ENCODE peak calls at places on chromosomes 1 and 21, in five cellular contexts. One of them, this sample, is unnamed.

GRCh38 chr1:175420491-175420827 is 227.9 kb upstream of the KIAA0040 start:
- DNase-seq in HCT116: no peak
- DNase-seq in suprapubic skin: no peak
- DNase-seq in Panc1: no peak
- DNase-seq in GM12892: no peak
- DNase-seq in this sample: no peak

GRCh38 chr1:178021955-178022354 is 52.1 kb upstream of the SEC16B start:
- DNase-seq in suprapubic skin: no peak
- DNase-seq in HCT116: no peak
- DNase-seq in Panc1: no peak
- DNase-seq in GM12892: no peak
- DNase-seq in this sample: no peak

GRCh38 chr1:183218039-183218618 is 32.1 kb downstream of the LAMC2 start:
- DNase-seq in GM12892: no peak
- DNase-seq in Panc1: no peak
- DNase-seq in HCT116: no peak
- DNase-seq in suprapubic skin: no peak
- DNase-seq in this sample: no peak

GRCh38 chr1:202615501-202616354 is 94.5 kb downstream of the SYT2 start:
- DNase-seq in Panc1: no peak
- DNase-seq in suprapubic skin: no peak
- DNase-seq in HCT116: no peak
- DNase-seq in GM12892: peak; percentile 56
- DNase-seq in this sample: peak; percentile 28

GRCh38 chr1:178530037-178530402 is 17.1 kb downstream of the TEX35 start:
- DNase-seq in GM12892: no peak
- DNase-seq in Panc1: no peak
- DNase-seq in HCT116: peak; percentile 76
- DNase-seq in suprapubic skin: no peak
- DNase-seq in this sample: no peak

GRCh38 chr1:200708769-200709168 is 29.9 kb upstream of the CAMSAP2 start:
- DNase-seq in Panc1: no peak
- DNase-seq in HCT116: no peak
- DNase-seq in GM12892: no peak
- DNase-seq in suprapubic skin: no peak
- DNase-seq in this sample: no peak

GRCh38 chr1:175369696-175370095 is 177.1 kb upstream of the KIAA0040 start:
- DNase-seq in Panc1: no peak
- DNase-seq in HCT116: no peak
- DNase-seq in GM12892: no peak
- DNase-seq in suprapubic skin: no peak
- DNase-seq in this sample: no peak

GRCh38 chr21:40416572-40416971 is 430.4 kb downstream of the DSCAM start:
- DNase-seq in Panc1: no peak
- DNase-seq in suprapubic skin: no peak
- DNase-seq in GM12892: no peak
- DNase-seq in HCT116: no peak
- DNase-seq in this sample: no peak

GRCh38 chr1:15735304-15736034 is 589 bp upstream of the SLC25A34 start:
- DNase-seq in GM12892: no peak
- DNase-seq in suprapubic skin: no peak
- DNase-seq in HCT116: no peak
- DNase-seq in Panc1: no peak
- DNase-seq in this sample: peak; percentile 36

GRCh38 chr1:200180821-200181220 is 153.3 kb downstream of the NR5A2 start:
- DNase-seq in suprapubic skin: no peak
- DNase-seq in Panc1: peak; percentile 25
- DNase-seq in HCT116: peak; percentile 47
- DNase-seq in GM12892: no peak
- DNase-seq in this sample: no peak

GRCh38 chr1:232822524-232822923 is 17.3 kb downstream of the MAP10 start:
- DNase-seq in Panc1: no peak
- DNase-seq in GM12892: no peak
- DNase-seq in suprapubic skin: no peak
- DNase-seq in HCT116: no peak
- DNase-seq in this sample: no peak

GRCh38 chr1:40620586-40620985 is 44.9 kb downstream of the RIMS3 start:
- DNase-seq in Panc1: no peak
- DNase-seq in suprapubic skin: peak; percentile 16
- DNase-seq in GM12892: no peak
- DNase-seq in HCT116: no peak
- DNase-seq in this sample: no peak

GRCh38 chr1:29592731-29593130 is 356.4 kb downstream of the PTPRU start:
- DNase-seq in GM12892: no peak
- DNase-seq in Panc1: no peak
- DNase-seq in suprapubic skin: no peak
- DNase-seq in HCT116: no peak
- DNase-seq in this sample: no peak

GRCh38 chr1:198155253-198155652 is 1.5 kb upstream of the NEK7 start:
- DNase-seq in GM12892: no peak
- DNase-seq in suprapubic skin: no peak
- DNase-seq in HCT116: peak; percentile 28
- DNase-seq in Panc1: no peak
- DNase-seq in this sample: no peak

GRCh38 chr1:154157520-154158306 is 2.8 kb upstream of the NUP210L start:
- DNase-seq in GM12892: peak; percentile 43
- DNase-seq in suprapubic skin: no peak
- DNase-seq in HCT116: no peak
- DNase-seq in Panc1: no peak
- DNase-seq in this sample: no peak

GRCh38 chr21:16913010-16913409 is 599.8 kb upstream of the CXADR start:
- DNase-seq in suprapubic skin: no peak
- DNase-seq in HCT116: no peak
- DNase-seq in Panc1: no peak
- DNase-seq in GM12892: no peak
- DNase-seq in this sample: no peak

GRCh38 chr1:81706650-81707435 is 93.9 kb upstream of the ADGRL2 start:
- DNase-seq in HCT116: no peak
- DNase-seq in Panc1: no peak
- DNase-seq in suprapubic skin: no peak
- DNase-seq in GM12892: no peak
- DNase-seq in this sample: no peak

GRCh38 chr1:171438441-171438840 is 46.9 kb upstream of the PRRC2C start:
- DNase-seq in suprapubic skin: no peak
- DNase-seq in GM12892: no peak
- DNase-seq in HCT116: peak; percentile 81
- DNase-seq in Panc1: peak; percentile 91
- DNase-seq in this sample: no peak

GRCh38 chr1:78830321-78830720 is 176.2 kb downstream of the ADGRL4 start:
- DNase-seq in GM12892: no peak
- DNase-seq in Panc1: no peak
- DNase-seq in suprapubic skin: no peak
- DNase-seq in HCT116: no peak
- DNase-seq in this sample: no peak

GRCh38 chr1:208603721-208604120 is 359.5 kb upstream of the PLXNA2 start:
- DNase-seq in HCT116: no peak
- DNase-seq in suprapubic skin: no peak
- DNase-seq in Panc1: no peak
- DNase-seq in GM12892: no peak
- DNase-seq in this sample: no peak

GRCh38 chr1:31880957-31881697 is 57.0 kb downstream of the PTP4A2 start:
- DNase-seq in suprapubic skin: no peak
- DNase-seq in GM12892: peak; percentile 36
- DNase-seq in Panc1: no peak
- DNase-seq in HCT116: no peak
- DNase-seq in this sample: no peak

GRCh38 chr1:9822897-9823692 is 670 bp downstream of the CLSTN1 start:
- DNase-seq in HCT116: no peak
- DNase-seq in Panc1: no peak
- DNase-seq in GM12892: no peak
- DNase-seq in suprapubic skin: peak; percentile 80
- DNase-seq in this sample: peak; percentile 35

GRCh38 chr1:9825101-9826074 is 1.6 kb upstream of the CLSTN1 start:
- DNase-seq in suprapubic skin: no peak
- DNase-seq in GM12892: no peak
- DNase-seq in Panc1: peak; percentile 71
- DNase-seq in HCT116: peak; percentile 77
- DNase-seq in this sample: peak; percentile 90

GRCh38 chr1:9824702-9825089 is 931 bp upstream of the CLSTN1 start:
- DNase-seq in suprapubic skin: no peak
- DNase-seq in Panc1: no peak
- DNase-seq in GM12892: no peak
- DNase-seq in HCT116: no peak
- DNase-seq in this sample: no peak

GRCh38 chr1:9823693-9823942 is 147 bp downstream of the CLSTN1 start:
- DNase-seq in Panc1: no peak
- DNase-seq in GM12892: no peak
- DNase-seq in suprapubic skin: no peak
- DNase-seq in HCT116: no peak
- DNase-seq in this sample: no peak

GRCh38 chr1:9823943-9824701 is at the start of gene CLSTN1:
- DNase-seq in Panc1: no peak
- DNase-seq in HCT116: peak; percentile 61
- DNase-seq in suprapubic skin: peak; percentile 93
- DNase-seq in GM12892: peak; percentile 94
- DNase-seq in this sample: peak; percentile 94
- TF ChIP-seq POLR2AphosphoS5 in Panc1: no peak
- TF ChIP-seq POLR2AphosphoS5 in HCT116: no peak
- TF ChIP-seq POLR2AphosphoS5 in suprapubic skin: no peak
- TF ChIP-seq POLR2AphosphoS5 in GM12892: no peak
- TF ChIP-seq POLR2AphosphoS5 in this sample: peak; percentile 85

GRCh38 chr1:43206721-43207228 is 34.6 kb downstream of the CFAP57 start:
- DNase-seq in suprapubic skin: no peak
- DNase-seq in GM12892: no peak
- DNase-seq in HCT116: peak; percentile 68
- DNase-seq in Panc1: peak; percentile 81
- DNase-seq in this sample: no peak
- TF ChIP-seq POLR2AphosphoS5 in suprapubic skin: no peak
- TF ChIP-seq POLR2AphosphoS5 in GM12892: no peak
- TF ChIP-seq POLR2AphosphoS5 in HCT116: peak; percentile 53
- TF ChIP-seq POLR2AphosphoS5 in Panc1: peak; percentile 74
- TF ChIP-seq POLR2AphosphoS5 in this sample: no peak

DNA sequence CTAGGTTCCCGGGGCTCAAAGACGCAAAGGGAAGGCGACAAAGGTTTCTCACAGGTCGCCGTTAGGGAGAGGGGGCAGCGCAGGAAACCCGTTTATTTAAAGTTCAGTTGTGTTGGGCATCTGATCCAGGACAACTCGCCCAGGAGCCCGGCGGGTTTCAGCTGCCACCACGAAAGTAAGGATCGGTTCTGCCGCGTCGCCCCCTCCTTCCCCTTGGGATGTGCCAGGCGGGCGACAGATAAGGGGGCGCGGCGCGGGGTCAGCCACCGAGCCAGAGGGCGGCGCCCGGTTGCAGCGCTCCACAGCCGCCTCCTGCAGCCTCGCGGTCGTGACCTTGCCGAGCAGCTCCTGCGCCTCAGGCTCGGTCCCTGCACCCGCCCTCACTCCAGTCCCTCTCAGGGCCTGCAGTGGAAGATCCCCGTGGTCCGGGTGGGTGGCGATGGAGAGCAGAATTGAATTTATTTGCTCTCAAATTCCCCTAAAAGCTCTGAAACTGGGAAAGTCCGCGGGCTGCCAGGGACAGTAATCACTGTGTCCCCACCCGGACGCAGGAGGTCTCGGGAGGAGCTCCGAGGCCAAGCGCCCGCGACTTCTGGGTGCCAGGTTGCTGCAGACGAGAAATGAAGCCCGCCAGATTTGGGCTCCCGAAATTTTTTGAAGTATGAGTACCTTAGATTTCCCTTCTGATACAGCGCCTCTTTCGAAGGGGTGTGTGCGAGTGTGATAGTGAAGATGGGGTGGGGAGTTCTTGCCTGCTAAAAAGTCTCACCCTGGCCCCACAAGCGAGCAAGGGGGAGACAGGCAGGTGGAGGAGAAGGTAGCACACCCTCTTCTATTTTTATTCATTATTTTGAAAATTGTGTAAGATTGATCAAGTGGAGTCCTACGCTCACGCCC is 28.4 kb upstream of the NFIA start:
- DNase-seq in Panc1: no peak
- DNase-seq in HCT116: no peak
- DNase-seq in suprapubic skin: no peak
- DNase-seq in GM12892: no peak
- DNase-seq in this sample: peak; percentile 49
- TF ChIP-seq POLR2AphosphoS5 in Panc1: no peak
- TF ChIP-seq POLR2AphosphoS5 in HCT116: no peak
- TF ChIP-seq POLR2AphosphoS5 in suprapubic skin: no peak
- TF ChIP-seq POLR2AphosphoS5 in GM12892: no peak
- TF ChIP-seq POLR2AphosphoS5 in this sample: peak; percentile 12

GRCh38 chr1:21911205-21912001 is 25.7 kb downstream of the HSPG2 start:
- DNase-seq in HCT116: no peak
- DNase-seq in GM12892: no peak
- DNase-seq in Panc1: no peak
- DNase-seq in suprapubic skin: no peak
- DNase-seq in this sample: no peak
- TF ChIP-seq POLR2AphosphoS5 in HCT116: no peak
- TF ChIP-seq POLR2AphosphoS5 in GM12892: no peak
- TF ChIP-seq POLR2AphosphoS5 in Panc1: no peak
- TF ChIP-seq POLR2AphosphoS5 in suprapubic skin: no peak
- TF ChIP-seq POLR2AphosphoS5 in this sample: no peak

DNA sequence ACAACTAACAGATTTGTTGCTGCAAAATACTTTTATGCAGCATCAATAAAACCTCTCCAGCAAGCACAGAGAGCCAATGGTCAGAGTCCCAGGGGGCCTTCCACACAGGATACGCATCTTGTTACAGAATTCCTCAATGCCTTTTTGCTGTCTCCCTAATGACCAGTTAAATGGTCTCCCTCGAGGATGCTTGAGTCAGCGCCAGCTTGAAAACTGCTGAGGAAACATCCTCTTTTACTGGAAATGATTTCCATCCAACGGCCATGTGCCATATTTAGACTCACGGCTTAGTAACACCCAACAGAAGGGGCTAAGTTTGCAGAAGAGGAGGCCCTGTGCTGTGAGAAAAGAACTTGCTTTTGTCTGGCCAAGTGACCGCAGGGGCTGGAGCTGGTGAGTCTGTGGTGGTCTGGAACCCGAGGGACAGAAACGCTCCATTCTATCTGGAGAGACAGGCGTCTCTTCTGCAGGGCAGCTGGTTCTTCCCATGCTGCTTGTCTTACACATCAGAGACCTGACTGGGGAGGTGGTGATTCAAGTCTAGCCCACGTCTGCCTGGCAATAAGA is 496.4 kb downstream of the SETD4 start:
- DNase-seq in HCT116: no peak
- DNase-seq in suprapubic skin: no peak
- DNase-seq in Panc1: no peak
- DNase-seq in GM12892: no peak
- DNase-seq in this sample: peak; percentile 11
- TF ChIP-seq POLR2AphosphoS5 in HCT116: no peak
- TF ChIP-seq POLR2AphosphoS5 in suprapubic skin: no peak
- TF ChIP-seq POLR2AphosphoS5 in Panc1: no peak
- TF ChIP-seq POLR2AphosphoS5 in GM12892: no peak
- TF ChIP-seq POLR2AphosphoS5 in this sample: peak; percentile 15